ENCODE peak calls at places on chromosomes 3 and 15, in six cellular contexts. Y is CD4-positive, CD25-positive, alpha-beta regulatory T cell; X is right atrium auricular region; W is hepatocyte; U is lower lobe of right lung; M is suprapubic skin. J is an unnamed sample.
A peak's percentile ranks its signal among the peaks of the same experiment; 100 is the strongest.

GRCh38 chr3:148950806-148951205 is 40.5 kb upstream of the GYG1 start:
- DNase-seq in M (no peak), Y (peak; percentile 23), W (no peak), X (no peak), U (no peak), J (no peak)

GRCh38 chr15:89416339-89417183 is 79.8 kb downstream of the RHCG start:
- DNase-seq in Y (peak; percentile 74), U (peak; percentile 67), M (no peak), X (no peak), W (peak; percentile 74), J (no peak)

GRCh38 chr15:95287774-95288173 is 1042.7 kb upstream of the NR2F2 start:
- DNase-seq in W (no peak), M (no peak), Y (no peak), U (no peak), X (no peak), J (no peak)

GRCh38 chr15:89429023-89429422 is 67.4 kb downstream of the RHCG start:
- DNase-seq in W (no peak), M (no peak), Y (no peak), X (no peak), U (no peak), J (no peak)

GRCh38 chr15:52112203-52112750 is 298 bp downstream of the BCL2L10 start:
- DNase-seq in M (no peak), W (peak; percentile 46), Y (peak; percentile 50), U (peak; percentile 50), X (peak; percentile 54), J (no peak)

GRCh38 chr3:110126065-110126464 is 788.7 kb upstream of the DPPA4 start:
- DNase-seq in M (no peak), W (no peak), X (no peak), U (peak; percentile 62), Y (no peak), J (no peak)

GRCh38 chr3:165884518-165884917 is 47.3 kb upstream of the BCHE start:
- DNase-seq in M (no peak), U (no peak), Y (no peak), X (no peak), W (no peak), J (no peak)

GRCh38 chr3:49940667-49941249 is 808 bp downstream of the RBM6 start:
- DNase-seq in Y (no peak), W (peak; percentile 10), X (no peak), M (no peak), U (no peak), J (no peak)

GRCh38 chr3:38646630-38647029 is 2.9 kb downstream of the SCN5A start:
- DNase-seq in X (peak; percentile 51), U (no peak), Y (peak; percentile 44), W (peak; percentile 51), M (no peak), J (peak; percentile 17)

GRCh38 chr15:91135201-91136130 is 35.4 kb downstream of the SV2B start:
- DNase-seq in X (no peak), M (no peak), W (no peak), Y (no peak), U (no peak), J (no peak)

GRCh38 chr15:78726870-78727551 is 84.3 kb downstream of the ADAMTS7 start:
- DNase-seq in U (no peak), X (peak; percentile 21), Y (peak; percentile 14), M (no peak), W (no peak), J (no peak)

GRCh38 chr3:141426404-141427034 is 58.2 kb downstream of the ZBTB38 start:
- DNase-seq in X (peak; percentile 87), W (peak; percentile 83), M (peak; percentile 80), U (peak; percentile 90), Y (no peak), J (peak; percentile 79)

GRCh38 chr3:137263982-137264777 is 306.4 kb downstream of the IL20RB start:
- DNase-seq in X (no peak), M (no peak), U (no peak), Y (no peak), W (peak; percentile 32), J (no peak)

GRCh38 chr3:127666684-127667083 is 6.1 kb upstream of the ABTB1 start:
- DNase-seq in Y (no peak), M (no peak), X (no peak), W (no peak), U (no peak), J (no peak)

GRCh38 chr15:25946241-25946786 is 83.2 kb upstream of the ATP10A start:
- DNase-seq in X (no peak), Y (no peak), W (no peak), U (no peak), M (no peak), J (no peak)

GRCh38 chr3:32612551-32612950 is 41.9 kb upstream of the DYNC1LI1 start:
- DNase-seq in M (no peak), W (no peak), X (no peak), Y (no peak), U (no peak), J (no peak)

GRCh38 chr15:97960364-97961066 is at the start of gene ARRDC4:
- DNase-seq in U (peak; percentile 100), X (peak; percentile 100), Y (peak; percentile 97), M (peak; percentile 100), W (peak; percentile 99), J (peak; percentile 100)

GRCh38 chr3:57112206-57112605 is 51.7 kb downstream of the SPATA12 start:
- DNase-seq in M (no peak), W (no peak), U (no peak), X (no peak), Y (no peak), J (no peak)

GRCh38 chr3:197031315-197032285 is 2.0 kb upstream of the MELTF start:
- DNase-seq in M (peak; percentile 89), X (peak; percentile 98), W (peak; percentile 95), Y (no peak), U (no peak), J (peak; percentile 91)

GRCh38 chr15:39625856-39626255 is 45.0 kb downstream of the THBS1 start:
- DNase-seq in W (no peak), X (no peak), U (no peak), Y (peak; percentile 52), M (no peak), J (no peak)

GRCh38 chr3:28835751-28836150 is 445.1 kb upstream of the RBMS3 start:
- DNase-seq in X (no peak), U (peak; percentile 42), W (no peak), Y (no peak), M (no peak), J (peak; percentile 10)

GRCh38 chr15:33207646-33208045 is 13.1 kb upstream of the FMN1 start:
- DNase-seq in U (no peak), X (no peak), Y (no peak), W (no peak), M (no peak), J (no peak)

GRCh38 chr3:31946484-31947081 is 34.5 kb downstream of the OSBPL10 start:
- DNase-seq in Y (no peak), X (no peak), W (no peak), M (no peak), U (no peak), J (no peak)

GRCh38 chr15:90560229-90560771 is 30.6 kb downstream of the CRTC3 start:
- DNase-seq in M (peak; percentile 76), W (peak; percentile 49), X (peak; percentile 73), Y (no peak), U (no peak), J (no peak)

GRCh38 chr15:38699633-38700230 is 135.1 kb upstream of the RASGRP1 start:
- DNase-seq in M (no peak), X (peak; percentile 69), U (peak; percentile 53), Y (peak; percentile 92), W (peak; percentile 79), J (peak; percentile 56)

GRCh38 chr3:62493116-62493801 is 119.9 kb upstream of the FEZF2 start:
- DNase-seq in Y (no peak), W (no peak), M (no peak), X (no peak), U (no peak), J (no peak)

GRCh38 chr15:80055933-80056332 is 3.5 kb upstream of the ZFAND6 start:
- DNase-seq in U (no peak), M (no peak), X (no peak), W (no peak), Y (no peak), J (no peak)

GRCh38 chr15:101724675-101725005 is 367 bp upstream of the TARS3 start:
- DNase-seq in U (no peak), X (no peak), Y (no peak), W (no peak), M (no peak), J (no peak)
- H3K4me3 ChIP-seq in U (peak overlapping the region; percentile 81), X (peak overlapping the region; percentile 11), Y (peak overlapping the region; percentile 42), W (no peak overlapping the region), M (peak overlapping the region; percentile 79), J (no peak overlapping the region)

GRCh38 chr15:32028921-32029320 is 1.4 kb upstream of the CHRNA7 start:
- DNase-seq in M (no peak), U (no peak), W (no peak), X (no peak), Y (no peak), J (no peak)
- H3K4me3 ChIP-seq in M (peak overlapping the region; percentile 77), U (no peak overlapping the region), W (peak overlapping the region; percentile 98), X (no peak overlapping the region), Y (no peak overlapping the region), J (no peak overlapping the region)

DNA sequence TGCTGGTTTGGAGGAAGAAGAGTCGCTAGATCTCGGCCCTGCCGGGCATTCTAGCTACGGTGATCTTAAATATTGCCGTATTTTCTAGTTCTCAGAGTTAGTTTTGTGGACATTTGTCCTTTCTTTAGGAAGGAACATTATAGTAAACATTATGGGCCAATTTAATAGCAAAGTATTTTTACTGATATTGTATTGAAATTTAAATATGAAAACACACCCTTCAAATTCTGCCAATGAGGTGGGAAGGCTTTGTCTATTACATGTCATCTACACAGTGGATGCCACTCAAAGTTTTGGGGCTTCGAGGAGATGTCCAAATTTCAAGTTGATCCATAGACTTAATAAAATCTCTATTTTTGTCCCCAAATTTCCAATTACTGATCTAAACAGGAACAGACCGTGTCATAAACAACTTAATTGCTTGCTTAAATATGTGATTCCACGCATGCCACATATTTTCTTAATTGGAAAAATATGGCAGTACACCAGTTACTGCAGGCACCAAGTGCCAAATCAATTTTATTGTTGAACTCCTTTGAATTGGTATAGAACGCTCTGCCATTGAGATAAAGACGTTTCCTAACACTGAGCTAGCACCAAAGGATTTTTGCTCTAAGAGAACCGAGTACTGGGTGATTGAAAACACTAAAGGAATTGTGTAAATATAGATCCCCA is 1.7 kb downstream of the SHOX2 start:
- DNase-seq in M (no peak), W (no peak), Y (no peak), X (no peak), U (no peak), J (no peak)
- H3K4me3 ChIP-seq in M (peak overlapping the region; percentile 55), W (no peak overlapping the region), Y (no peak overlapping the region), X (peak overlapping the region; percentile 34), U (no peak overlapping the region), J (no peak overlapping the region)

GRCh38 chr3:105791919-105792786 is 76.7 kb downstream of the CBLB start:
- DNase-seq in Y (no peak), U (no peak), X (peak; percentile 97), M (peak; percentile 89), W (peak; percentile 32), J (no peak)
- H3K4me3 ChIP-seq in Y (no peak overlapping the region), U (no peak overlapping the region), X (no peak overlapping the region), M (no peak overlapping the region), W (no peak overlapping the region), J (no peak overlapping the region)

J was measured in LNCaP clone FGC.